ENCODE peak calls at places on chromosome 11, in four cellular contexts. H is MCF 10A, F is GM23338, O is brain microvascular endothelial cell. U is an unnamed sample.

GRCh38 chr11:96317576-96317975 is 25.4 kb downstream of the MAML2 start:
- DNase-seq in H (no peak), F (peak), O (no peak), U (no peak)

GRCh38 chr11:33970984-33971466 is 79.1 kb upstream of the LMO2 start:
- DNase-seq in H (peak), F (peak), O (peak), U (no peak)

GRCh38 chr11:64206457-64207246 is at the start of gene FERMT3:
- DNase-seq in H (no peak), F (no peak), O (no peak), U (no peak)

GRCh38 chr11:36265793-36266628 is 23.2 kb downstream of the COMMD9 start:
- DNase-seq in H (peak), F (peak), O (peak), U (no peak)

GRCh38 chr11:70002433-70002832 is 75.7 kb upstream of the ANO1 start:
- DNase-seq in H (peak), F (no peak), O (no peak), U (no peak)

GRCh38 chr11:46291441-46292143 is 14.1 kb downstream of the CREB3L1 start:
- DNase-seq in H (no peak), F (peak), O (peak), U (no peak)

GRCh38 chr11:122811721-122812120 is 26.6 kb upstream of the CRTAM start:
- DNase-seq in H (no peak), F (no peak), O (no peak), U (no peak)

GRCh38 chr11:93528757-93529639 is 14.2 kb downstream of the SMCO4 start:
- DNase-seq in H (no peak), F (no peak), O (no peak), U (no peak)

GRCh38 chr11:33936745-33937612 is 45.1 kb upstream of the LMO2 start:
- DNase-seq in H (no peak), F (no peak), O (peak), U (no peak)

GRCh38 chr11:121561716-121562115 is 108.9 kb upstream of the SORL1-AS1 start:
- DNase-seq in H (no peak), F (no peak), O (no peak), U (no peak)

GRCh38 chr11:114197799-114198500 is 98.2 kb upstream of the NNMT start:
- DNase-seq in H (peak), F (no peak), O (peak), U (peak)
- TF ChIP-seq CTCF in H (no peak), F (no peak), O (peak), U (no peak)

GRCh38 chr11:74311352-74311926 is at the start of gene P4HA3:
- DNase-seq in H (no peak), F (peak), O (peak), U (no peak)

GRCh38 chr11:74310857-74311256 is 583 bp downstream of the P4HA3 start:
- DNase-seq in H (no peak), F (no peak), O (no peak), U (no peak)

GRCh38 chr11:74312321-74312720 is 881 bp upstream of the P4HA3 start:
- DNase-seq in H (peak), F (no peak), O (no peak), U (no peak)

GRCh38 chr11:74306440-74307175 is 4.8 kb downstream of the P4HA3 start:
- DNase-seq in H (no peak), F (no peak), O (no peak), U (no peak)

DNA sequence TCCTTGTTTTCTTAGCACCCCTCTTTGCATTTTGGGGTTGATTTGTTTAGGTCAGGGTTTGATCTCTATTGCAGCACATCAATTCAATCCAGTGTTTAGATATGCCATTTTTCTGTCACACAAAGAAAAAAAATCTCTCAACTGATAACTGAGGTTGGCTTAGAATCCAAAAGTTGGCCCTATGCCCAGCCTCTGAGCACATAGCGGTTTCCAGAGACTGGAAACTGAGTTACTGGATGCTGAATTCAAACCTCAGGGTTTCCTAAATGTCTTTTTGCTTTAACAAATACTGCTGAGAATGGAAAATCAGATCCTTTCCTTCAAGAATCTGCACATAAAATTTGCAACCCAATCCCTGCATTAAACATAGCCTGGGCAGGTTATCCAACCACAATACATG is 4.0 kb downstream of the P4HA3 start:
- DNase-seq in H (no peak), F (no peak), O (peak), U (no peak)
- TF ChIP-seq CTCF in H (no peak), F (no peak), O (no peak), U (no peak)

GRCh38 chr11:68021167-68021787 is 9.2 kb upstream of the NDUFS8 start:
- DNase-seq in H (peak), F (peak), O (no peak), U (no peak)
- TF ChIP-seq CTCF in H (peak), F (peak), O (peak), U (peak)

GRCh38 chr11:131584694-131585592 is 214.5 kb downstream of the NTM start:
- DNase-seq in H (no peak), F (peak), O (no peak), U (no peak)
- TF ChIP-seq CTCF in H (no peak), F (peak), O (peak), U (peak)

GRCh38 chr11:79610678-79611077 is 169.8 kb upstream of the TENM4 start:
- DNase-seq in H (no peak), F (peak), O (no peak), U (no peak)
- TF ChIP-seq CTCF in H (no peak), F (peak), O (peak), U (peak)

GRCh38 chr11:12746593-12747097 is 72.4 kb downstream of the TEAD1 start:
- DNase-seq in H (peak), F (peak), O (peak), U (no peak)
- TF ChIP-seq CTCF in H (no peak), F (no peak), O (peak), U (no peak)

GRCh38 chr11:67117176-67117575 is 1.9 kb upstream of the KDM2A start:
- DNase-seq in H (no peak), F (no peak), O (no peak), U (no peak)

GRCh38 chr11:67111261-67111660 is 7.8 kb upstream of the KDM2A start:
- DNase-seq in H (no peak), F (no peak), O (no peak), U (no peak)

GRCh38 chr11:67117667-67118058 is 1.4 kb upstream of the KDM2A start:
- DNase-seq in H (no peak), F (peak), O (no peak), U (no peak)

GRCh38 chr11:67113231-67113721 is 5.8 kb upstream of the KDM2A start:
- DNase-seq in H (no peak), F (peak), O (no peak), U (no peak)

DNA sequence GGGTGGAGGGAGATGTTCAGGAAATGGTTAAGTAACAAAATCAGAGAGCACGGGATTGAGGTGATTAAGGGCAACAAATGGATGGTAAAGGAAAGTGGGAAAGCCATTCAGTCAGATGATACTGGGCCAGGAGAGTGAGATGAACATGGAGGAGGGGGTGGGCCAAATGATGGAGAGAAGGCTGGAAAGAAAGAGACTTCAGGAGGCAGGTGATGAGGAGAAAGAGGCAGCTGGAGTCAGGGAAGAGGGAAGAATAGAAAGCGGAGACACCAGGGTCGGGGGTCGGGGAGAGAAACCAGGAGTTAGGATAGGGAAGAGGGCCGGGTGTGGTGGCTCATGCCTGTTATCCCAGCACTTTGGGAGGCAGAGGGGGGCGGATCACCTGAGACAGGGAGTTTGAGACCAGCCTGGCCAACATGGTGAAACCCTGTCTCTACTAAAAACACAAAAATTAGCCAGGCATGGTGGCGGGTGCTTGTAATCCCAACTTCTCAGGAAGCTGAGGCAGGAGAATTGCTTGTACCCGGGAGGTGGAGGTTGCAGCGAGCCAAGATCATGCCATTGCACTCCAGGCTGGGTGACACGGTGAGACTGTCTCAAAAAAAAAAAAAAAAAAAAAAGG is 4.7 kb upstream of the KDM2A start:
- DNase-seq in H (no peak), F (no peak), O (no peak), U (no peak)
- TF ChIP-seq CTCF in H (no peak), F (no peak), O (no peak), U (no peak)

GRCh38 chr11:119100960-119101349 is 698 bp downstream of the DPAGT1 start:
- DNase-seq in H (no peak), F (peak), O (no peak), U (no peak)

GRCh38 chr11:119101759-119102423 is at the start of gene DPAGT1:
- DNase-seq in H (peak), F (peak), O (peak), U (peak)

GRCh38 chr11:119099707-119100106 is 1.9 kb downstream of the DPAGT1 start:
- DNase-seq in H (no peak), F (no peak), O (no peak), U (no peak)

GRCh38 chr11:119100246-119100959 is 1.2 kb downstream of the DPAGT1 start:
- DNase-seq in H (peak), F (peak), O (peak), U (no peak)

DNA sequence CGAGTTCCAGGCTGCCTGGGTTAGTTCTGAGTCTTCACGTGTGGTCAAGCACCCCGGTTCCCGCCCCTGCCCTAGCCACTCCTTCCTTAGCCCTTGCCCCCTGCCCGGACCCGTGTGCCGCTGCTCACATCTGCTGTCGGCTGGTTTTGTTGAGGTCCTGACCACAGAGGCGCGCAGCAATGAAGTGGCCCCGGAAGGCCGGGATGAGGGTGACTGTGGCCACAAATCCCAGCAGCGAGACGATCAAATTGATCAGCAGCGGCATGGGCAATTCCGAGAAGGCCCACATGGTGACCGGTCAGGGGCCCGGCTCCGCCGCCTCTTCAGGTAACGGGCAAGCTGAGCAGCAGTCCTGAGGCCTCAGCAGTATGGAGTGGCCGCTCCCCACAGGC is 290 bp downstream of the DPAGT1 start:
- DNase-seq in H (peak), F (peak), O (peak), U (no peak)
- TF ChIP-seq CTCF in H (peak), F (no peak), O (peak), U (peak)

DNA sequence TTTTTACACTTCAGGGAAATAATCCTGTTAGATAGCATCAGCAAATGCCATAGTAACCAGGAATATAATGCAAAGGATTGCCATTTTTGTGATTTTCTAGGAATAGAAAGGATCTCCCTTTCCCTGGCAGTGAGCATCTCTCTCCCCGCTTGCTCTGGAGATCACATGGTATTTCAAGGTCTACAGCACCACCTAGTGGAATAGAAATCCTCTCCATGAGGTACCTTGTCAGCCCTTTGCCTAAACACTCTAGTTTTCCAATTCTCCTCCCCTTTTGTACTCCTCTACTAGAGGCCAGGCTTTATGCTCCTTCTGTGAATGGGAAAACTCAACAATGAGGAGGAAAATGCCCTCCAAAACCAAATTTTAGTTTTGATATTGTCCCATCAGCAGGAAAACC is 78.4 kb downstream of the XRRA1 start:
- DNase-seq in H (peak), F (peak), O (peak), U (no peak)
- TF ChIP-seq CTCF in H (peak), F (peak), O (peak), U (peak)

U was measured in BJ.